ENCODE peak calls at places on chromosomes 4 and X, in eight cellular contexts. T is transverse colon, O is K562, Y is mesendoderm, G is MM.1S, Z is cardiac muscle cell, S is SJSA1, K is adrenal gland. E is an unnamed sample. For H3K4me1, the result is how much of the 10 kb centered on the place peaks cover.

GRCh38 chr4:93467484-93468155 is 360.9 kb upstream of the ATOH1 start:
- DNase-seq in T (no peak), O (no peak), Y (peak), G (no peak), Z (peak), S (no peak), K (no peak), E (no peak)

GRCh38 chr4:10117424-10118354 is 1.1 kb upstream of the WDR1 start:
- DNase-seq in T (peak), O (no peak), Y (no peak), G (no peak), Z (no peak), S (no peak), K (no peak), E (no peak)

GRCh38 chr4:147583876-147584275 is 33.3 kb upstream of the TMEM184C start:
- DNase-seq in T (no peak), O (no peak), Y (no peak), G (no peak), Z (no peak), S (no peak), K (no peak), E (no peak)

GRCh38 chr4:101345596-101346311 is 1.6 kb downstream of the PPP3CA start:
- DNase-seq in T (peak), O (peak), Y (peak), G (peak), Z (peak), S (peak), K (peak), E (peak)

GRCh38 chr4:880684-881405 is 51.3 kb downstream of the GAK start:
- DNase-seq in T (no peak), O (no peak), Y (no peak), G (no peak), Z (no peak), S (no peak), K (no peak), E (no peak)

GRCh38 chrX:53188763-53189162 is 36.2 kb downstream of the KDM5C start:
- DNase-seq in T (no peak), O (no peak), Y (peak), G (peak), Z (no peak), S (no peak), K (no peak), E (no peak)

GRCh38 chrX:42022158-42022557 is 98.8 kb upstream of the CASK start:
- DNase-seq in T (no peak), O (no peak), Y (no peak), G (no peak), Z (no peak), S (no peak), K (no peak), E (no peak)

GRCh38 chr4:88212253-88212561 is 53.8 kb upstream of the ABCG2 start:
- DNase-seq in T (no peak), O (no peak), Y (no peak), G (no peak), Z (no peak), S (no peak), K (no peak), E (no peak)

GRCh38 chrX:78754917-78755316 is 7.4 kb downstream of the LPAR4 start:
- DNase-seq in T (no peak), O (no peak), Y (no peak), G (peak), Z (no peak), S (no peak), K (no peak), E (no peak)

GRCh38 chr4:107863850-107864371 is 39.2 kb downstream of the SGMS2 start:
- DNase-seq in T (peak), O (no peak), Y (peak), G (no peak), Z (peak), S (peak), K (peak), E (peak)

GRCh38 chrX:72021975-72022374 is 109.7 kb downstream of the RTL5 start:
- DNase-seq in T (no peak), O (peak), Y (peak), G (no peak), Z (no peak), S (no peak), K (no peak), E (no peak)

GRCh38 chrX:103608305-103608963 is 671 bp downstream of the TCEAL3 start:
- DNase-seq in T (no peak), O (no peak), Y (no peak), G (no peak), Z (no peak), S (no peak), K (peak), E (no peak)

GRCh38 chr4:88219099-88219498 is 60.7 kb upstream of the ABCG2 start:
- DNase-seq in T (no peak), O (peak), Y (peak), G (peak), Z (peak), S (peak), K (no peak), E (no peak)

GRCh38 chr4:141432000-141432712 is 204.2 kb upstream of the IL15 start:
- DNase-seq in T (no peak), O (no peak), Y (no peak), G (no peak), Z (no peak), S (no peak), K (no peak), E (no peak)

GRCh38 chr4:55336138-55337034 is 9.7 kb upstream of the SRD5A3 start:
- DNase-seq in T (no peak), O (no peak), Y (no peak), G (no peak), Z (no peak), S (no peak), K (no peak), E (no peak)

GRCh38 chr4:137531951-137532868 is at the start of gene PCDH18:
- DNase-seq in T (peak), O (no peak), Y (peak), G (peak), Z (peak), S (peak), K (peak), E (peak)

GRCh38 chr4:161189286-161190134 is 974.3 kb downstream of the FSTL5 start:
- DNase-seq in T (no peak), O (no peak), Y (peak), G (no peak), Z (no peak), S (no peak), K (no peak), E (no peak)

GRCh38 chrX:118383120-118383519 is 37.2 kb downstream of the WDR44 start:
- DNase-seq in T (no peak), O (no peak), Y (no peak), G (no peak), Z (no peak), S (no peak), K (no peak), E (no peak)

GRCh38 chr4:41747230-41748055 is 1.1 kb downstream of the PHOX2B start:
- DNase-seq in T (no peak), O (no peak), Y (peak), G (no peak), Z (no peak), S (no peak), K (no peak), E (no peak)

GRCh38 chrX:21943460-21944135 is 3.1 kb downstream of the SMS start:
- DNase-seq in T (no peak), O (no peak), Y (no peak), G (no peak), Z (no peak), S (peak), K (no peak), E (no peak)

GRCh38 chrX:13281289-13281688 is 38.6 kb downstream of the ATXN3L start:
- DNase-seq in T (no peak), O (no peak), Y (no peak), G (no peak), Z (no peak), S (no peak), K (no peak), E (no peak)

GRCh38 chr4:122632396-122633143 is 11.7 kb upstream of the IL21 start:
- DNase-seq in T (no peak), O (no peak), Y (no peak), G (no peak), Z (no peak), S (no peak), K (no peak), E (no peak)

GRCh38 chr4:21544410-21544809 is 404.2 kb downstream of the KCNIP4 start:
- DNase-seq in T (no peak), O (no peak), Y (peak), G (no peak), Z (peak), S (no peak), K (peak), E (no peak)

GRCh38 chr4:6768539-6768905 is 14.0 kb upstream of the KIAA0232 start:
- DNase-seq in T (no peak), O (no peak), Y (peak), G (no peak), Z (no peak), S (no peak), K (peak), E (no peak)

GRCh38 chr4:186260504-186261448 is 5.2 kb upstream of the F11 start:
- DNase-seq in T (no peak), O (no peak), Y (no peak), G (no peak), Z (no peak), S (no peak), K (peak), E (no peak)

GRCh38 chr4:143253156-143253555 is 68.4 kb downstream of the USP38 start:
- DNase-seq in T (no peak), O (no peak), Y (no peak), G (no peak), Z (no peak), S (no peak), K (no peak), E (no peak)

GRCh38 chr4:53280846-53281245 is 85.0 kb downstream of the SCFD2 start:
- DNase-seq in T (no peak), O (no peak), Y (no peak), G (no peak), Z (no peak), S (no peak), K (no peak), E (no peak)

GRCh38 chrX:135923353-135923752 is 29.8 kb downstream of the SAGE1 start:
- DNase-seq in T (no peak), O (no peak), Y (peak), G (no peak), Z (no peak), S (no peak), K (no peak), E (no peak)

GRCh38 chr4:8084712-8085490 is 73.7 kb downstream of the ABLIM2 start:
- DNase-seq in T (no peak), O (no peak), Y (no peak), G (no peak), Z (no peak), S (no peak), K (no peak), E (no peak)

GRCh38 chr4:121072836-121073362 is 564 bp upstream of the NDNF start:
- DNase-seq in T (peak), O (no peak), Y (peak), G (peak), Z (peak), S (peak), K (peak), E (peak)

GRCh38 chr4:52718123-52718522 is 33.1 kb downstream of the ERVMER34-1 start:
- DNase-seq in T (no peak), O (no peak), Y (peak), G (no peak), Z (no peak), S (no peak), K (peak), E (no peak)

GRCh38 chr4:142516686-142517145 is 329.4 kb downstream of the INPP4B start:
- DNase-seq in T (no peak), O (no peak), Y (no peak), G (no peak), Z (peak), S (no peak), K (no peak), E (no peak)

GRCh38 chrX:9566150-9566621 is 101.3 kb downstream of the TBL1X start:
- DNase-seq in T (peak), O (peak), Y (no peak), G (no peak), Z (no peak), S (peak), K (peak), E (peak)

GRCh38 chr4:98677799-98678198 is 19.4 kb upstream of the TSPAN5 start:
- DNase-seq in T (no peak), O (no peak), Y (no peak), G (no peak), Z (no peak), S (no peak), K (no peak), E (no peak)

GRCh38 chr4:26609398-26609797 is 25.5 kb downstream of the TBC1D19 start:
- DNase-seq in T (no peak), O (no peak), Y (peak), G (no peak), Z (no peak), S (no peak), K (no peak), E (no peak)

GRCh38 chr4:176587920-176588319 is 204.8 kb downstream of the VEGFC start:
- DNase-seq in T (no peak), O (no peak), Y (no peak), G (no peak), Z (no peak), S (no peak), K (peak), E (no peak)

GRCh38 chr4:82561745-82562552 is at the start of gene TMEM150C:
- DNase-seq in T (peak), O (no peak), Y (peak), G (no peak), Z (peak), S (peak), K (peak), E (peak)

GRCh38 chr4:110840221-110840654 is 217.4 kb upstream of the PITX2 start:
- DNase-seq in T (no peak), O (no peak), Y (no peak), G (no peak), Z (no peak), S (peak), K (no peak), E (no peak)

GRCh38 chrX:57595381-57595811 is 3.6 kb downstream of the ZXDB start:
- DNase-seq in T (no peak), O (no peak), Y (no peak), G (no peak), Z (no peak), S (peak), K (peak), E (no peak)

GRCh38 chr4:172480471-172480870 is 667.3 kb downstream of the GALNTL6 start:
- DNase-seq in T (no peak), O (no peak), Y (no peak), G (no peak), Z (no peak), S (no peak), K (no peak), E (no peak)
- H3K4me1 ChIP-seq in T (under half), O (under half), Y (under half), G (under half), Z (under half), S (under half), K (under half), E (under half)

DNA sequence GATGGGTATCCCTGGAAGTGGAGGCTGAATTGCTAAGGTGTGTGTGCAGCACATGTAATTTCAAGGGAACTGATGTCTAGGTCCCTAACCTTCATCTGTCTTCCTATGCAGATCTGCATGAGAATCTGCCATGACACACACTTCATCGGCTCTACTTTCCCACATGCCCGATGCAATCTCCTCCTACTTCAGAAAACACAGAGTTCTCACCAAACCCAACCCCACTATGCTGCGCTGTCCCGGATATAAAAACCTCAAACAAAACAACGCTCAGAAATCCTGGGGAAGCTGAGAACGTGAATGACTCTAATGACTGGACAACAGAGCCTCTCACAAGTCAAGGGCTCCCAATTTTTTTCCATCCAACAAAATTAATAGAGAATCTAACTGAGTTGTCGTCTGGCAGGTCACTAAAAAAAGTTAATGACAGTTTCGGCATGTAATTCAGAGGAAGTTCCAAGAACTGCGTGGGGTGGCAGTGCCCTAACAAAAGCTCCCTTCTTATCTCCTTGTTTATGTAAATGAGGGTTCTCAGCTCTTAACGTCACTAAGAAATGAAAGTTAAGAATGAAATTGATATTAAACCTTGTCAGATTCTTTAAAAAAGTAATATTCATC is 39.0 kb downstream of the STX18 start:
- DNase-seq in T (no peak), O (no peak), Y (peak), G (no peak), Z (no peak), S (peak), K (peak), E (no peak)
- H3K4me3 ChIP-seq in T (no peak), O (peak), Y (no peak), G (peak), Z (no peak), S (no peak), K (no peak), E (no peak)

GRCh38 chrX:1587161-1587560 is 4.2 kb upstream of the AKAP17A start:
- DNase-seq in T (no peak), O (no peak), Y (no peak), G (peak), Z (no peak), S (no peak), K (no peak), E (no peak)
- H3K4me1 ChIP-seq in T (under half), O (under half), Y (under half), G (under half), Z (under half), S (under half), K (under half), E (under half)

GRCh38 chr4:173528378-173529321 is 1.4 kb downstream of the HAND2 start:
- DNase-seq in T (no peak), O (peak), Y (peak), G (no peak), Z (peak), S (no peak), K (no peak), E (peak)
- H3K4me3 ChIP-seq in T (peak), O (peak), Y (peak), G (no peak), Z (peak), S (no peak), K (no peak), E (peak)

DNA sequence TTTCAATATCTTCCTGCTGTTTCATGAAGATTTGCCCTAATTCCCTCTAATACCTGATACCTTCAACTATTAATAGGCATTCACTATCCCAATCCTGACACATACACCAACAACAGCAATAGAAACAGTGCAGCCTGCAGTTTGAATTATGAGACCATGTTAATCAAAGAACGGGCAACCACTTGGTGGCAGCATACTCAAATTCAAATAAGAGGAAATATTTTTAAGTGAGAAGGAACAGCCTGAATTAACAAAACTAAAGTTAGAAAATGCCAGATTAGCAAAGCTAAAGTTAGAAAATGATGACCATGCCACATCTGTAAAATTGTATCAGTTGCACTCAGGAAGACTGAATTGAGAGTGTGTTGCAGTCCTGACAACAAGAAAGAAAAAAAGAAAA is 204.9 kb downstream of the SMARCA1 start:
- DNase-seq in T (no peak), O (no peak), Y (peak), G (peak), Z (peak), S (no peak), K (peak), E (no peak)
- H3K4me1 ChIP-seq in T (under half), O (under half), Y (under half), G (under half), Z (under half), S (under half), K (under half), E (under half)

GRCh38 chr4:139266583-139267257 is 13.3 kb downstream of the MGARP start:
- DNase-seq in T (peak), O (peak), Y (peak), G (peak), Z (peak), S (peak), K (peak), E (peak)
- H3K4me3 ChIP-seq in T (peak), O (peak), Y (no peak), G (peak), Z (no peak), S (peak), K (no peak), E (peak)

E was measured in left ventricle myocardium inferior.